ENCODE peak calls at places on chromosomes 4 and X, in four cellular contexts. One of them, this sample, is unnamed.
A peak's percentile ranks its signal among the peaks of the same experiment; 100 is the strongest.

GRCh38 chrX:94576367-94577004 is 902.5 kb downstream of the FAM133A start:
- DNase-seq in astrocyte of the spinal cord: no peak
- DNase-seq in ascending aorta: no peak
- DNase-seq in Calu3: no peak
- DNase-seq in this sample: peak; percentile 2

GRCh38 chr4:112735474-112735951 is 98.6 kb downstream of the LARP7 start:
- DNase-seq in astrocyte of the spinal cord: peak; percentile 0
- DNase-seq in ascending aorta: no peak
- DNase-seq in Calu3: no peak
- DNase-seq in this sample: peak; percentile 20

GRCh38 chr4:10180927-10181744 is 64.5 kb upstream of the WDR1 start:
- DNase-seq in astrocyte of the spinal cord: no peak
- DNase-seq in ascending aorta: no peak
- DNase-seq in Calu3: no peak
- DNase-seq in this sample: no peak

GRCh38 chr4:186190456-186191265 is 706 bp upstream of the CYP4V2 start:
- DNase-seq in astrocyte of the spinal cord: peak; percentile 34
- DNase-seq in ascending aorta: no peak
- DNase-seq in Calu3: peak; percentile 45
- DNase-seq in this sample: peak; percentile 15

GRCh38 chr4:89939994-89940393 is 45.3 kb downstream of the MMRN1 start:
- DNase-seq in astrocyte of the spinal cord: peak; percentile 60
- DNase-seq in ascending aorta: no peak
- DNase-seq in Calu3: no peak
- DNase-seq in this sample: no peak

GRCh38 chrX:130196453-130196852 is 24.7 kb downstream of the RAB33A start:
- DNase-seq in astrocyte of the spinal cord: no peak
- DNase-seq in ascending aorta: no peak
- DNase-seq in Calu3: no peak
- DNase-seq in this sample: no peak

GRCh38 chr4:99790796-99791617 is 25.6 kb upstream of the DAPP1 start:
- DNase-seq in astrocyte of the spinal cord: peak; percentile 57
- DNase-seq in ascending aorta: no peak
- DNase-seq in Calu3: no peak
- DNase-seq in this sample: peak; percentile 78

GRCh38 chr4:158858410-158859189 is 89.8 kb downstream of the FNIP2 start:
- DNase-seq in astrocyte of the spinal cord: peak; percentile 39
- DNase-seq in ascending aorta: no peak
- DNase-seq in Calu3: no peak
- DNase-seq in this sample: peak; percentile 58

GRCh38 chr4:78222575-78223186 is 165.6 kb downstream of the FRAS1 start:
- DNase-seq in astrocyte of the spinal cord: no peak
- DNase-seq in ascending aorta: no peak
- DNase-seq in Calu3: no peak
- DNase-seq in this sample: no peak

GRCh38 chrX:44344194-44344593 is 722 bp upstream of the EFHC2 start:
- DNase-seq in astrocyte of the spinal cord: no peak
- DNase-seq in ascending aorta: no peak
- DNase-seq in Calu3: no peak
- DNase-seq in this sample: peak; percentile 13

GRCh38 chr4:1952046-1952700 is 56.6 kb downstream of the NELFA start:
- DNase-seq in astrocyte of the spinal cord: no peak
- DNase-seq in ascending aorta: no peak
- DNase-seq in Calu3: no peak
- DNase-seq in this sample: no peak

GRCh38 chr4:89007338-89007737 is 49.6 kb downstream of the FAM13A start:
- DNase-seq in astrocyte of the spinal cord: no peak
- DNase-seq in ascending aorta: no peak
- DNase-seq in Calu3: no peak
- DNase-seq in this sample: no peak

GRCh38 chrX:50971390-50971789 is 60.9 kb downstream of the BMP15 start:
- DNase-seq in astrocyte of the spinal cord: no peak
- DNase-seq in ascending aorta: no peak
- DNase-seq in Calu3: peak; percentile 21
- DNase-seq in this sample: peak; percentile 74

GRCh38 chrX:97740886-97741285 is 857.2 kb downstream of the RPA4 start:
- DNase-seq in astrocyte of the spinal cord: no peak
- DNase-seq in ascending aorta: no peak
- DNase-seq in Calu3: no peak
- DNase-seq in this sample: peak; percentile 31

GRCh38 chrX:65731684-65732289 is 64.3 kb downstream of the MSN start:
- DNase-seq in astrocyte of the spinal cord: no peak
- DNase-seq in ascending aorta: no peak
- DNase-seq in Calu3: no peak
- DNase-seq in this sample: no peak

GRCh38 chr4:101419324-101420135 is 72.2 kb upstream of the PPP3CA start:
- DNase-seq in astrocyte of the spinal cord: peak; percentile 55
- DNase-seq in ascending aorta: no peak
- DNase-seq in Calu3: no peak
- DNase-seq in this sample: no peak

GRCh38 chr4:74543247-74543670 is 98.3 kb downstream of the AREG start:
- DNase-seq in astrocyte of the spinal cord: no peak
- DNase-seq in ascending aorta: no peak
- DNase-seq in Calu3: no peak
- DNase-seq in this sample: peak; percentile 16

GRCh38 chr4:122963222-122963621 is 40.8 kb upstream of the NUDT6 start:
- DNase-seq in astrocyte of the spinal cord: peak; percentile 5
- DNase-seq in ascending aorta: no peak
- DNase-seq in Calu3: no peak
- DNase-seq in this sample: peak; percentile 89

GRCh38 chr4:116358633-116359222 is 726.6 kb downstream of the TRAM1L1 start:
- DNase-seq in astrocyte of the spinal cord: peak; percentile 83
- DNase-seq in ascending aorta: no peak
- DNase-seq in Calu3: peak; percentile 72
- DNase-seq in this sample: peak; percentile 91

GRCh38 chrX:103918050-103918449 is 44.4 kb upstream of the TMSB15B start:
- DNase-seq in astrocyte of the spinal cord: peak; percentile 63
- DNase-seq in ascending aorta: no peak
- DNase-seq in Calu3: peak; percentile 72
- DNase-seq in this sample: peak; percentile 41

GRCh38 chrX:41014776-41015175 is 70.5 kb upstream of the USP9X start:
- DNase-seq in astrocyte of the spinal cord: no peak
- DNase-seq in ascending aorta: no peak
- DNase-seq in Calu3: no peak
- DNase-seq in this sample: peak; percentile 84

GRCh38 chr4:25844957-25845712 is 17.7 kb downstream of the SEL1L3 start:
- DNase-seq in astrocyte of the spinal cord: no peak
- DNase-seq in ascending aorta: no peak
- DNase-seq in Calu3: no peak
- DNase-seq in this sample: no peak

GRCh38 chr4:72383439-72383838 is 185.6 kb downstream of the ADAMTS3 start:
- DNase-seq in astrocyte of the spinal cord: no peak
- DNase-seq in ascending aorta: no peak
- DNase-seq in Calu3: no peak
- DNase-seq in this sample: no peak

GRCh38 chr4:7725951-7726350 is 213.7 kb downstream of the AFAP1 start:
- DNase-seq in astrocyte of the spinal cord: peak; percentile 22
- DNase-seq in ascending aorta: no peak
- DNase-seq in Calu3: no peak
- DNase-seq in this sample: no peak

GRCh38 chrX:42176790-42177189 is 253.4 kb upstream of the CASK start:
- DNase-seq in astrocyte of the spinal cord: no peak
- DNase-seq in ascending aorta: no peak
- DNase-seq in Calu3: no peak
- DNase-seq in this sample: no peak

GRCh38 chrX:72316408-72317079 is 10.8 kb upstream of the CITED1 start:
- DNase-seq in astrocyte of the spinal cord: no peak
- DNase-seq in ascending aorta: no peak
- DNase-seq in Calu3: no peak
- DNase-seq in this sample: no peak

GRCh38 chr4:8200302-8200975 is 1.3 kb downstream of the SH3TC1 start:
- DNase-seq in astrocyte of the spinal cord: no peak
- DNase-seq in ascending aorta: no peak
- DNase-seq in Calu3: no peak
- DNase-seq in this sample: peak; percentile 61

GRCh38 chr4:81913427-81913878 is 441.7 kb upstream of the RASGEF1B start:
- DNase-seq in astrocyte of the spinal cord: peak; percentile 1
- DNase-seq in ascending aorta: no peak
- DNase-seq in Calu3: peak; percentile 45
- DNase-seq in this sample: peak; percentile 63

GRCh38 chrX:23699636-23700194 is 32.4 kb downstream of the PRDX4 start:
- DNase-seq in astrocyte of the spinal cord: peak; percentile 6
- DNase-seq in ascending aorta: no peak
- DNase-seq in Calu3: no peak
- DNase-seq in this sample: no peak

GRCh38 chr4:25180524-25181131 is 20.4 kb upstream of the SEPSECS start:
- DNase-seq in astrocyte of the spinal cord: peak; percentile 41
- DNase-seq in ascending aorta: no peak
- DNase-seq in Calu3: peak; percentile 14
- DNase-seq in this sample: peak; percentile 67

GRCh38 chrX:95718746-95719145 is 965.9 kb upstream of the DIAPH2 start:
- DNase-seq in astrocyte of the spinal cord: no peak
- DNase-seq in ascending aorta: no peak
- DNase-seq in Calu3: no peak
- DNase-seq in this sample: peak; percentile 27

GRCh38 chr4:154186888-154187287 is 304.7 kb downstream of the DCHS2 start:
- DNase-seq in astrocyte of the spinal cord: no peak
- DNase-seq in ascending aorta: no peak
- DNase-seq in Calu3: no peak
- DNase-seq in this sample: no peak

DNA sequence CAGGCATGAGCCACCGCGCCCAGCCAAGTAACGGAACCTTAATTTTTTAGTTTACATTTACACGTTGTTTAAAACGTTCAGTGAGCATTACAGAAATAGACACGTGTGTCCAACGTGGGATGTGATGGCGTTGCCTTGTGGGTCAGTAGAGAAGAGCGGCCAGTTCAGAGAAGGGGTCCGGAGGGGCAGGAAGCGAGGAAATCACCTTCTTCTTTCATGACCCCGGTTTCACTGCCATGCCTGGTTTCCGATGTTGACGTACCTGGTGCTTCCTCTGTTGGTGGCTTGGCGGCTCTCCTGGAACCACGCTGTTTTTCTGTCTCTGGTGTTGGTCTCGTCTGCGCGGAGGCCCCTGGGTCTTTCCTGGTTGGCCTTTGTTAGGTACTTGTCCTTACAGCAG is 42.8 kb downstream of the PCGF3 start:
- DNase-seq in astrocyte of the spinal cord: no peak
- DNase-seq in ascending aorta: no peak
- DNase-seq in Calu3: no peak
- DNase-seq in this sample: no peak
- TF ChIP-seq CTCF in astrocyte of the spinal cord: no peak
- TF ChIP-seq CTCF in ascending aorta: no peak
- TF ChIP-seq CTCF in Calu3: no peak
- TF ChIP-seq CTCF in this sample: no peak

GRCh38 chr4:69321153-69321729 is 41.0 kb downstream of the UGT2B28 start:
- DNase-seq in astrocyte of the spinal cord: no peak
- DNase-seq in ascending aorta: no peak
- DNase-seq in Calu3: no peak
- DNase-seq in this sample: peak; percentile 62

GRCh38 chr4:69322055-69322454 is 41.8 kb downstream of the UGT2B28 start:
- DNase-seq in astrocyte of the spinal cord: peak; percentile 33
- DNase-seq in ascending aorta: no peak
- DNase-seq in Calu3: no peak
- DNase-seq in this sample: peak; percentile 66

GRCh38 chr4:69323284-69323683 is 43.0 kb downstream of the UGT2B28 start:
- DNase-seq in astrocyte of the spinal cord: no peak
- DNase-seq in ascending aorta: no peak
- DNase-seq in Calu3: no peak
- DNase-seq in this sample: no peak
- TF ChIP-seq CTCF in astrocyte of the spinal cord: no peak
- TF ChIP-seq CTCF in ascending aorta: no peak
- TF ChIP-seq CTCF in Calu3: no peak
- TF ChIP-seq CTCF in this sample: peak; percentile 20

GRCh38 chr4:139873111-139873866 is 207.7 kb downstream of the MGST2 start:
- DNase-seq in astrocyte of the spinal cord: peak; percentile 36
- DNase-seq in ascending aorta: no peak
- DNase-seq in Calu3: no peak
- DNase-seq in this sample: no peak

GRCh38 chr4:139872274-139872673 is 206.7 kb downstream of the MGST2 start:
- DNase-seq in astrocyte of the spinal cord: peak; percentile 94
- DNase-seq in ascending aorta: no peak
- DNase-seq in Calu3: peak; percentile 4
- DNase-seq in this sample: peak; percentile 97

GRCh38 chr4:139876328-139876941 is 210.8 kb downstream of the MGST2 start:
- DNase-seq in astrocyte of the spinal cord: no peak
- DNase-seq in ascending aorta: no peak
- DNase-seq in Calu3: no peak
- DNase-seq in this sample: peak; percentile 56

GRCh38 chr4:139875456-139875855 is 209.8 kb downstream of the MGST2 start:
- DNase-seq in astrocyte of the spinal cord: no peak
- DNase-seq in ascending aorta: no peak
- DNase-seq in Calu3: no peak
- DNase-seq in this sample: peak; percentile 8

DNA sequence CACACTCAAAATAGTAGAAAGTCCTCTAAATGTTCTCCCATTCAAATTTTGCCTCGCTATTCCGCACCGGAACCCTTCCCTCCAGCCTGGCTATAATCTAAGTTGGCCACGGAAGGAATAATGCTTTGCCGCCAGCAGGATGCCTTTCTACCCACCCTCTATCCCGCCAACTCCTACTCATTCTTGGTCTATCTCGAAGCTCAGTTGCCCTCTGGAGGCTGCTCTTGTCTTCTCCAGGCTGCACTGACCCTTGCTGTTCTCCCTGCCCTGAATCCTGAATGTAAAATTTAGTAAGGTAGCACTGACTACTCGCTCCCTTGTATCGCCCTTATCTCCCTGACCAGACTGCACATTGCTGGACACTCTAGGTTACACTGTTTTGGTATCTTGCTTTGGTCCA is 212.4 kb downstream of the MGST2 start:
- DNase-seq in astrocyte of the spinal cord: no peak
- DNase-seq in ascending aorta: no peak
- DNase-seq in Calu3: no peak
- DNase-seq in this sample: no peak
- TF ChIP-seq CTCF in astrocyte of the spinal cord: no peak
- TF ChIP-seq CTCF in ascending aorta: no peak
- TF ChIP-seq CTCF in Calu3: no peak
- TF ChIP-seq CTCF in this sample: no peak

DNA sequence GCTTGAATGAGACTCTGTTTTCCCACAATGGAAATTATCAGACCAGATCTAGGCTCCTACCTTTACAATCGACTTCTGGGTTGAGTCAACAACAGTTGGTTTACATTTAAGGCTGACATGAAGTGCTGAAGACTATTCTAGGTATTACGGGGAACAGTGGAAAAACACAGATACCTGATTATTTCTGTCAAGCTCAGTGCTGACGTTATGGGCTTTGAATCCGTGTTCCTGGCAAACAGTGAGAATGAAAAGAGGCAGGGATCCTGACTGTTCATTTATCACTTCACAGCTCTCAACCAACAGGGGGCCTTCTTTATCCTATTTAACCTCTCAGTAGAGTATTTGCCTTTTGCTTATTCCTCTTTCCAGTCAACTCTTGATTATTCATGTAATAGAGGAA is 43.1 kb downstream of the TMEM164 start:
- DNase-seq in astrocyte of the spinal cord: no peak
- DNase-seq in ascending aorta: no peak
- DNase-seq in Calu3: no peak
- DNase-seq in this sample: no peak
- TF ChIP-seq CTCF in astrocyte of the spinal cord: no peak
- TF ChIP-seq CTCF in ascending aorta: no peak
- TF ChIP-seq CTCF in Calu3: no peak
- TF ChIP-seq CTCF in this sample: no peak

GRCh38 chr4:55312491-55313101 is 33.4 kb upstream of the SRD5A3 start:
- DNase-seq in astrocyte of the spinal cord: peak; percentile 45
- DNase-seq in ascending aorta: no peak
- DNase-seq in Calu3: peak; percentile 39
- DNase-seq in this sample: peak; percentile 68
- TF ChIP-seq CTCF in astrocyte of the spinal cord: peak; percentile 82
- TF ChIP-seq CTCF in ascending aorta: peak; percentile 14
- TF ChIP-seq CTCF in Calu3: peak; percentile 34
- TF ChIP-seq CTCF in this sample: peak; percentile 91

This sample was measured in epithelial cell of esophagus.